ENCODE peak calls at places on chromosome 2, in five cellular contexts. F, V, N, G and W are unnamed samples.

GRCh38 chr2:85690932-85691331 is 3.2 kb upstream of the GNLY start:
- DNase-seq in F (no peak), V (no peak), N (no peak), G (no peak), W (no peak)

GRCh38 chr2:54103454-54104314 is 11.7 kb upstream of the ACYP2 start:
- DNase-seq in F (peak; percentile 85), V (peak; percentile 93), N (peak; percentile 70), G (peak; percentile 34), W (peak; percentile 83)

GRCh38 chr2:216423071-216423470 is 10.8 kb downstream of the SMARCAL1 start:
- DNase-seq in F (no peak), V (no peak), N (no peak), G (no peak), W (no peak)

GRCh38 chr2:240430595-240430994 is 4.9 kb upstream of the GPC1 start:
- DNase-seq in F (no peak), V (no peak), N (no peak), G (no peak), W (no peak)

GRCh38 chr2:239818531-239819011 is 206.6 kb downstream of the NDUFA10 start:
- DNase-seq in F (no peak), V (no peak), N (no peak), G (no peak), W (no peak)

GRCh38 chr2:40281021-40281940 is 170.6 kb downstream of the SLC8A1 start:
- DNase-seq in F (peak; percentile 83), V (peak; percentile 47), N (peak; percentile 7), G (no peak), W (peak; percentile 85)

GRCh38 chr2:28366496-28367282 is 26.0 kb upstream of the FOSL2 start:
- DNase-seq in F (peak; percentile 34), V (peak; percentile 15), N (peak; percentile 72), G (no peak), W (no peak)

GRCh38 chr2:151097930-151098329 is 163.7 kb downstream of the RBM43 start:
- DNase-seq in F (no peak), V (no peak), N (no peak), G (no peak), W (peak; percentile 8)

GRCh38 chr2:83115606-83116005 is 1343.5 kb downstream of the SUCLG1 start:
- DNase-seq in F (no peak), V (peak; percentile 86), N (no peak), G (no peak), W (no peak)

GRCh38 chr2:75518638-75519465 is 41.9 kb downstream of the EVA1A start:
- DNase-seq in F (no peak), V (no peak), N (peak; percentile 28), G (no peak), W (peak; percentile 84)

GRCh38 chr2:96832751-96833507 is 10.9 kb downstream of the ANKRD23 start:
- DNase-seq in F (no peak), V (peak; percentile 52), N (peak; percentile 66), G (no peak), W (no peak)

GRCh38 chr2:127422631-127423475 is 4.6 kb downstream of the PROC start:
- DNase-seq in F (no peak), V (no peak), N (peak; percentile 76), G (no peak), W (peak; percentile 39)

GRCh38 chr2:208584387-208584965 is 177.9 kb downstream of the PTH2R start:
- DNase-seq in F (no peak), V (no peak), N (no peak), G (no peak), W (no peak)

GRCh38 chr2:46446871-46447568 is 32.3 kb upstream of the TMEM247 start:
- DNase-seq in F (no peak), V (no peak), N (no peak), G (no peak), W (no peak)

GRCh38 chr2:10083692-10084566 is 3.7 kb upstream of the CYS1 start:
- DNase-seq in F (no peak), V (no peak), N (peak; percentile 3), G (no peak), W (peak; percentile 24)

GRCh38 chr2:240322231-240322955 is 113.1 kb upstream of the GPC1 start:
- DNase-seq in F (no peak), V (no peak), N (peak; percentile 44), G (no peak), W (peak; percentile 23)

GRCh38 chr2:158489366-158490112 is 32.8 kb downstream of the PKP4 start:
- DNase-seq in F (no peak), V (no peak), N (no peak), G (no peak), W (no peak)

GRCh38 chr2:156405586-156405985 is 30.6 kb upstream of the GPD2 start:
- DNase-seq in F (no peak), V (no peak), N (peak; percentile 58), G (no peak), W (peak; percentile 79)

GRCh38 chr2:226684563-226684959 is 115.1 kb downstream of the IRS1 start:
- DNase-seq in F (no peak), V (no peak), N (no peak), G (no peak), W (no peak)

GRCh38 chr2:120904825-120905224 is 169.2 kb downstream of the GLI2 start:
- DNase-seq in F (no peak), V (no peak), N (peak; percentile 50), G (no peak), W (no peak)

GRCh38 chr2:58448065-58448507 is 207.0 kb upstream of the FANCL start:
- DNase-seq in F (peak; percentile 65), V (peak; percentile 84), N (peak; percentile 84), G (peak; percentile 88), W (peak; percentile 80)

GRCh38 chr2:6757215-6757614 is 108.5 kb downstream of the CMPK2 start:
- DNase-seq in F (no peak), V (no peak), N (no peak), G (no peak), W (no peak)

GRCh38 chr2:107790837-107791236 is 35.9 kb upstream of the RGPD4 start:
- DNase-seq in F (no peak), V (no peak), N (no peak), G (no peak), W (no peak)

GRCh38 chr2:25339791-25340339 is 1.9 kb downstream of the DNMT3A start:
- DNase-seq in F (no peak), V (no peak), N (peak; percentile 67), G (no peak), W (no peak)

GRCh38 chr2:235498556-235499305 is 4.9 kb downstream of the AGAP1 start:
- DNase-seq in F (no peak), V (peak; percentile 29), N (no peak), G (no peak), W (no peak)

GRCh38 chr2:15787535-15788457 is 152.6 kb upstream of the MYCN start:
- DNase-seq in F (no peak), V (no peak), N (no peak), G (no peak), W (no peak)

GRCh38 chr2:71100195-71100964 is 29.6 kb downstream of the MCEE start:
- DNase-seq in F (peak; percentile 31), V (peak; percentile 74), N (peak; percentile 68), G (peak; percentile 51), W (peak; percentile 76)

GRCh38 chr2:31207790-31208189 is 9.5 kb downstream of the CAPN14 start:
- DNase-seq in F (peak; percentile 73), V (no peak), N (no peak), G (no peak), W (no peak)

GRCh38 chr2:144501118-144501517 is 18.8 kb downstream of the ZEB2 start:
- DNase-seq in F (no peak), V (peak; percentile 26), N (no peak), G (no peak), W (peak; percentile 45)

GRCh38 chr2:85796046-85796548 is 42.3 kb downstream of the ATOH8 start:
- DNase-seq in F (no peak), V (no peak), N (no peak), G (no peak), W (no peak)

GRCh38 chr2:232237460-232237859 is 141.1 kb upstream of the ALPP start:
- DNase-seq in F (no peak), V (no peak), N (no peak), G (no peak), W (no peak)

GRCh38 chr2:232240896-232241295 is 137.7 kb upstream of the ALPP start:
- DNase-seq in F (no peak), V (no peak), N (no peak), G (no peak), W (no peak)

GRCh38 chr2:232238108-232238507 is 140.4 kb upstream of the ALPP start:
- DNase-seq in F (no peak), V (peak; percentile 74), N (peak; percentile 19), G (no peak), W (no peak)

GRCh38 chr2:232242316-232242715 is 136.2 kb upstream of the ALPP start:
- DNase-seq in F (no peak), V (no peak), N (no peak), G (no peak), W (no peak)

GRCh38 chr2:232239956-232240681 is 138.4 kb upstream of the ALPP start:
- DNase-seq in F (no peak), V (peak; percentile 73), N (no peak), G (no peak), W (peak; percentile 19)
- TF ChIP-seq EZH2phosphoT487 in F (no peak), V (no peak), N (no peak), G (no peak), W (no peak)

GRCh38 chr2:160051374-160051800 is 11.0 kb downstream of the PLA2R1 start:
- DNase-seq in F (no peak), V (no peak), N (no peak), G (no peak), W (peak; percentile 57)
- H3K4me1 ChIP-seq in F (no peaks in the 10 kb centered on the region), V (no peaks in the 10 kb centered on the region), N (no peaks in the 10 kb centered on the region), G (no peaks in the 10 kb centered on the region), W (peaks cover 41% of the 10 kb centered on the region)

GRCh38 chr2:205505344-205505743 is 177.0 kb upstream of the NRP2 start:
- DNase-seq in F (no peak), V (no peak), N (peak; percentile 15), G (no peak), W (no peak)

GRCh38 chr2:205511666-205512065 is 170.6 kb upstream of the NRP2 start:
- DNase-seq in F (no peak), V (no peak), N (no peak), G (no peak), W (no peak)

GRCh38 chr2:205510345-205510744 is 172.0 kb upstream of the NRP2 start:
- DNase-seq in F (no peak), V (no peak), N (peak; percentile 5), G (no peak), W (no peak)

GRCh38 chr2:205509655-205510054 is 172.6 kb upstream of the NRP2 start:
- DNase-seq in F (no peak), V (no peak), N (no peak), G (no peak), W (no peak)

DNA sequence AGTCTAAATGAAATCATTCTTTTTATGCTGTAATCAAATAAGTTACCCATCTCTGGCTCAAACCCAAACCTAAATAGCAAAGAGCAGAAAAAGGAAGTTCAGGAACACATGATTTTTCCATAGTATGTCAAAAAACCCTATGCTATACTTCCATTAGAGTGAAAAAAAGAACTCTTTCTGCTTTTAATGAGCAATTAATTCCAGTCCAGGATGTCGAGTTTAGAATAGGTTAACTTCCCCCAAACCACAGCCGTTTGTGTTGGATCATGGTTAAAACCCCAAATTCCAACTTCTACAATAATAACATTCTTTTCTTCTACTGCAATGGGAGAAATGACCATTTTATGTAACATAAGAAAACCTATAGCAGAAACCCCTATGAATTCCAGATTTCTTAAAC is 171.1 kb upstream of the NRP2 start:
- DNase-seq in F (no peak), V (no peak), N (no peak), G (no peak), W (peak; percentile 10)
- H2AFZ ChIP-seq in F (no peak overlapping the region), V (no peak overlapping the region), N (no peak overlapping the region), G (no peak overlapping the region), W (peak overlapping the region; percentile 53)

GRCh38 chr2:44965684-44966083 is 24.2 kb downstream of the SIX3 start:
- DNase-seq in F (no peak), V (no peak), N (no peak), G (no peak), W (peak; percentile 70)
- TF ChIP-seq EZH2phosphoT487 in F (no peak), V (no peak), N (no peak), G (no peak), W (no peak)